ENCODE peak calls at places on chromosome 20, in nine cellular contexts. A is activated naive CD4-positive, alpha-beta T cell; I is pons; Q is left cardiac atrium; F is occipital lobe; X is GM23338; P is endodermal cell; K is germinal center; C is GM20000. V is an unnamed sample.

GRCh38 chr20:11018668-11019170 is 344.9 kb upstream of the JAG1 start:
- DNase-seq in A (no peak), I (no peak), Q (no peak), F (no peak), X (peak), P (no peak), K (no peak), C (no peak), V (no peak)

GRCh38 chr20:10861619-10862018 is 187.8 kb upstream of the JAG1 start:
- DNase-seq in A (no peak), I (no peak), Q (no peak), F (no peak), X (no peak), P (no peak), K (no peak), C (no peak), V (no peak)

GRCh38 chr20:6657904-6658303 is 109.6 kb upstream of the BMP2 start:
- DNase-seq in A (no peak), I (no peak), Q (no peak), F (no peak), X (no peak), P (no peak), K (no peak), C (no peak), V (no peak)

GRCh38 chr20:63706852-63707557 is 771 bp downstream of the ARFRP1 start:
- DNase-seq in A (peak), I (no peak), Q (peak), F (peak), X (peak), P (peak), K (peak), C (peak), V (no peak)

GRCh38 chr20:25296094-25297093 is 48.5 kb downstream of the PYGB start:
- DNase-seq in A (no peak), I (peak), Q (no peak), F (no peak), X (peak), P (peak), K (peak), C (peak), V (no peak)

GRCh38 chr20:38128691-38129090 is 36.4 kb downstream of the TGM2 start:
- DNase-seq in A (no peak), I (no peak), Q (peak), F (no peak), X (no peak), P (no peak), K (no peak), C (no peak), V (no peak)

GRCh38 chr20:24658920-24659660 is 189.7 kb downstream of the SYNDIG1 start:
- DNase-seq in A (no peak), I (peak), Q (no peak), F (no peak), X (no peak), P (no peak), K (no peak), C (no peak), V (no peak)

GRCh38 chr20:6698056-6698455 is 69.4 kb upstream of the BMP2 start:
- DNase-seq in A (no peak), I (no peak), Q (no peak), F (no peak), X (peak), P (peak), K (no peak), C (no peak), V (no peak)

GRCh38 chr20:25584905-25585704 is at the start of gene NINL:
- DNase-seq in A (peak), I (no peak), Q (peak), F (peak), X (peak), P (peak), K (peak), C (peak), V (no peak)

GRCh38 chr20:62025832-62026563 is 39.7 kb downstream of the TAF4 start:
- DNase-seq in A (peak), I (peak), Q (peak), F (no peak), X (no peak), P (no peak), K (no peak), C (peak), V (peak)

GRCh38 chr20:7841967-7842301 is 98.3 kb downstream of the HAO1 start:
- DNase-seq in A (no peak), I (peak), Q (peak), F (no peak), X (no peak), P (peak), K (no peak), C (no peak), V (no peak)

V was measured in AML-193.